ENCODE peak calls at places on chromosomes 7 and 10, in five cellular contexts. A, O, G, M and B are unnamed samples.

GRCh38 chr10:26733750-26734568 is 36.5 kb downstream of the PDSS1 start:
- DNase-seq in A (no peak), O (no peak), G (no peak), M (no peak), B (no peak)

GRCh38 chr7:81333536-81333935 is 414.7 kb upstream of the SEMA3C start:
- DNase-seq in A (no peak), O (no peak), G (no peak), M (no peak), B (no peak)

GRCh38 chr7:132865766-132866531 is 215.9 kb downstream of the CHCHD3 start:
- DNase-seq in A (no peak), O (no peak), G (no peak), M (no peak), B (no peak)

GRCh38 chr7:120843121-120843520 is 14.8 kb downstream of the TSPAN12 start:
- DNase-seq in A (no peak), O (no peak), G (no peak), M (no peak), B (no peak)

GRCh38 chr7:131224996-131225395 is 102.7 kb upstream of the MKLN1 start:
- DNase-seq in A (no peak), O (no peak), G (no peak), M (no peak), B (no peak)

GRCh38 chr7:5467645-5468044 is 44.0 kb upstream of the TNRC18 start:
- DNase-seq in A (no peak), O (no peak), G (no peak), M (no peak), B (no peak)

GRCh38 chr10:118163227-118163626 is 116.5 kb upstream of the RAB11FIP2 start:
- DNase-seq in A (no peak), O (no peak), G (no peak), M (no peak), B (no peak)

GRCh38 chr10:92590623-92591549 is 2.0 kb upstream of the KIF11 start:
- DNase-seq in A (peak; percentile 75), O (peak; percentile 11), G (peak; percentile 39), M (no peak), B (no peak)

GRCh38 chr7:2405601-2406345 is 2.4 kb downstream of the CHST12 start:
- DNase-seq in A (peak; percentile 64), O (no peak), G (no peak), M (peak; percentile 68), B (no peak)

GRCh38 chr10:17141504-17142229 is 12.1 kb upstream of the CUBN start:
- DNase-seq in A (no peak), O (no peak), G (no peak), M (no peak), B (no peak)

GRCh38 chr10:22724773-22725172 is 10.4 kb upstream of the PIP4K2A start:
- DNase-seq in A (no peak), O (no peak), G (no peak), M (no peak), B (no peak)

GRCh38 chr7:7764515-7765138 is 46.2 kb upstream of the RPA3 start:
- DNase-seq in A (no peak), O (no peak), G (no peak), M (peak; percentile 20), B (peak; percentile 61)

GRCh38 chr10:29160110-29160669 is 128.7 kb upstream of the LYZL1 start:
- DNase-seq in A (no peak), O (no peak), G (no peak), M (no peak), B (no peak)

GRCh38 chr7:14859267-14859666 is 43.3 kb downstream of the DGKB start:
- DNase-seq in A (no peak), O (no peak), G (no peak), M (no peak), B (no peak)

GRCh38 chr7:66143876-66144332 is 29.3 kb downstream of the CRCP start:
- DNase-seq in A (no peak), O (no peak), G (no peak), M (no peak), B (no peak)

GRCh38 chr10:72069751-72070501 is 18.4 kb downstream of the SPOCK2 start:
- DNase-seq in A (no peak), O (no peak), G (no peak), M (no peak), B (no peak)

GRCh38 chr7:97732567-97733275 is 835 bp downstream of the TAC1 start:
- DNase-seq in A (no peak), O (peak; percentile 1), G (no peak), M (no peak), B (no peak)

GRCh38 chr7:47255441-47255840 is 326.5 kb downstream of the TNS3 start:
- DNase-seq in A (no peak), O (no peak), G (no peak), M (no peak), B (no peak)

GRCh38 chr7:88141025-88141424 is 78.8 kb downstream of the SRI start:
- DNase-seq in A (no peak), O (peak; percentile 54), G (no peak), M (no peak), B (no peak)

GRCh38 chr7:3301831-3302618 is 973 bp downstream of the SDK1 start:
- DNase-seq in A (no peak), O (peak; percentile 72), G (no peak), M (peak; percentile 16), B (peak; percentile 13)

GRCh38 chr7:123271231-123271630 is 71.5 kb upstream of the SLC13A1 start:
- DNase-seq in A (no peak), O (no peak), G (no peak), M (no peak), B (no peak)

GRCh38 chr7:371779-372545 is 82.0 kb downstream of the FOXL3 start:
- DNase-seq in A (no peak), O (no peak), G (peak; percentile 11), M (no peak), B (peak; percentile 5)

GRCh38 chr10:30744124-30744523 is 114.6 kb upstream of the LYZL2 start:
- DNase-seq in A (no peak), O (no peak), G (no peak), M (no peak), B (no peak)
- H3K27ac ChIP-seq in A (no peak overlapping the region), O (no peak overlapping the region), G (no peak overlapping the region), M (no peak overlapping the region), B (no peak overlapping the region)

GRCh38 chr10:7541137-7542087 is 125.4 kb downstream of the ITIH5 start:
- DNase-seq in A (no peak), O (peak; percentile 77), G (peak; percentile 60), M (no peak), B (no peak)
- H3K4me3 ChIP-seq in A (no peak overlapping the region), O (no peak overlapping the region), G (no peak overlapping the region), M (no peak overlapping the region), B (no peak overlapping the region)

GRCh38 chr10:100739516-100740368 is 5.6 kb upstream of the PAX2 start:
- DNase-seq in A (no peak), O (no peak), G (no peak), M (no peak), B (no peak)
- H3K4me1 ChIP-seq in A (no peaks in the 10 kb centered on the region), O (no peaks in the 10 kb centered on the region), G (peaks cover 57% of the 10 kb centered on the region), M (peaks cover 27% of the 10 kb centered on the region), B (no peaks in the 10 kb centered on the region)

DNA sequence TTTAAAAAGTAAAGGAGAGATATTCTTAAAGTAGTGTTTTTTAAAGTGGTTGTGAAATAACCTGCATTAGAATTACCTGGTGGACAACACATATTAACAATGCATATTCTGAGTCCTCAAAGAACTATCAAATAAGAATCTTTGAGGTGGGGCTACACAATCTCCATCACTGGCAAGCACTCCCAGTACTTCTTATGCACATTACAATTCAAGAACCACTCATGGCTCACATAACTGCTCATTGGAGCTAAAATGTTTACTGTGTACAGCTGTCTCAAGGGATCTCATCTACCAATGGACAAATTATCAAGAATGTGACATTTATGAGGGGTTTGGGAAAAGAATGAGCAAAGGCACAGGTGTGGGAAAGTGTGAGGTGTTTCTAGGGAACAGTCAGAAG is 692.0 kb downstream of the PHTF2 start:
- DNase-seq in A (no peak), O (no peak), G (no peak), M (no peak), B (no peak)
- H3K27ac ChIP-seq in A (no peak overlapping the region), O (no peak overlapping the region), G (no peak overlapping the region), M (no peak overlapping the region), B (no peak overlapping the region)

GRCh38 chr7:26157520-26158105 is 5.6 kb downstream of the NFE2L3 start:
- DNase-seq in A (no peak), O (no peak), G (no peak), M (no peak), B (no peak)

GRCh38 chr7:26156454-26157365 is 4.7 kb downstream of the NFE2L3 start:
- DNase-seq in A (peak; percentile 47), O (no peak), G (no peak), M (peak; percentile 67), B (peak; percentile 51)

GRCh38 chr7:26153823-26154783 is 2.1 kb downstream of the NFE2L3 start:
- DNase-seq in A (peak; percentile 53), O (no peak), G (no peak), M (peak; percentile 22), B (no peak)

GRCh38 chr7:26153246-26153822 is 1.3 kb downstream of the NFE2L3 start:
- DNase-seq in A (peak; percentile 21), O (no peak), G (no peak), M (peak; percentile 30), B (no peak)

GRCh38 chr7:26155531-26156375 is 3.8 kb downstream of the NFE2L3 start:
- DNase-seq in A (no peak), O (no peak), G (no peak), M (no peak), B (no peak)
- H3K4me3 ChIP-seq in A (peak overlapping the region; percentile 60), O (no peak overlapping the region), G (peak overlapping the region; percentile 19), M (peak overlapping the region; percentile 42), B (no peak overlapping the region)

GRCh38 chr10:119370972-119371703 is 163.8 kb downstream of the GRK5 start:
- DNase-seq in A (no peak), O (no peak), G (peak; percentile 82), M (no peak), B (no peak)

GRCh38 chr10:119367841-119368549 is 160.6 kb downstream of the GRK5 start:
- DNase-seq in A (no peak), O (no peak), G (no peak), M (no peak), B (no peak)

GRCh38 chr10:119368991-119369869 is 161.9 kb downstream of the GRK5 start:
- DNase-seq in A (peak; percentile 94), O (no peak), G (no peak), M (no peak), B (no peak)

GRCh38 chr10:119370046-119370770 is 162.8 kb downstream of the GRK5 start:
- DNase-seq in A (no peak), O (no peak), G (peak; percentile 58), M (no peak), B (no peak)

GRCh38 chr10:119368581-119368980 is 161.2 kb downstream of the GRK5 start:
- DNase-seq in A (no peak), O (no peak), G (no peak), M (no peak), B (no peak)
- H3K4me1 ChIP-seq in A (peaks cover 41% of the 10 kb centered on the region), O (peaks cover 16% of the 10 kb centered on the region), G (peaks cover 88% of the 10 kb centered on the region), M (no peaks in the 10 kb centered on the region), B (peaks cover 2% of the 10 kb centered on the region)

GRCh38 chr10:110224992-110225391 is 17.6 kb downstream of the MXI1 start:
- DNase-seq in A (no peak), O (no peak), G (no peak), M (no peak), B (no peak)
- H3K27ac ChIP-seq in A (no peak overlapping the region), O (peak overlapping the region; percentile 80), G (peak overlapping the region; percentile 97), M (no peak overlapping the region), B (peak overlapping the region; percentile 92)